ENCODE peak calls at places on chromosomes 13 and 19, in seven cellular contexts. P, X, D, Y, L, U and O are unnamed samples.

GRCh38 chr13:73335226-73335625 is 276.4 kb downstream of the KLF5 start:
- DNase-seq in P (no peak), X (no peak), D (no peak), Y (no peak), L (peak; percentile 95), U (peak; percentile 79), O (no peak)

GRCh38 chr13:30792257-30793000 is 57.1 kb downstream of the ALOX5AP start:
- DNase-seq in P (peak; percentile 81), X (peak; percentile 77), D (peak; percentile 66), Y (peak; percentile 92), L (peak; percentile 91), U (peak; percentile 93), O (no peak)

GRCh38 chr13:87078947-87079795 is 592.0 kb upstream of the SLITRK5 start:
- DNase-seq in P (no peak), X (no peak), D (no peak), Y (no peak), L (no peak), U (no peak), O (no peak)

GRCh38 chr13:76711515-76712182 is 174.6 kb downstream of the KCTD12 start:
- DNase-seq in P (peak; percentile 16), X (no peak), D (no peak), Y (peak; percentile 81), L (peak; percentile 47), U (peak; percentile 92), O (no peak)

GRCh38 chr13:25286308-25286968 is 850 bp downstream of the MTMR6 start:
- DNase-seq in P (peak; percentile 18), X (no peak), D (no peak), Y (no peak), L (peak; percentile 44), U (peak; percentile 42), O (peak; percentile 48)

GRCh38 chr13:74771964-74772363 is 637.8 kb upstream of the KLF12 start:
- DNase-seq in P (no peak), X (no peak), D (no peak), Y (no peak), L (peak; percentile 80), U (peak; percentile 83), O (no peak)

GRCh38 chr19:33678796-33679195 is 57.0 kb downstream of the CHST8 start:
- DNase-seq in P (no peak), X (no peak), D (no peak), Y (no peak), L (no peak), U (no peak), O (peak; percentile 18)

GRCh38 chr19:55209430-55210119 is at the start of gene PTPRH:
- DNase-seq in P (peak; percentile 56), X (no peak), D (peak; percentile 86), Y (no peak), L (no peak), U (no peak), O (no peak)

GRCh38 chr13:97849305-97849704 is 104.2 kb upstream of the IPO5 start:
- DNase-seq in P (no peak), X (no peak), D (no peak), Y (peak; percentile 3), L (peak; percentile 49), U (peak; percentile 18), O (no peak)

GRCh38 chr13:52455677-52456041 is 381 bp downstream of the CKAP2 start:
- DNase-seq in P (peak; percentile 69), X (peak; percentile 65), D (peak; percentile 84), Y (peak; percentile 7), L (peak; percentile 67), U (no peak), O (peak; percentile 49)

GRCh38 chr13:103282571-103283450 is 216.6 kb upstream of the SLC10A2 start:
- DNase-seq in P (no peak), X (no peak), D (no peak), Y (peak; percentile 27), L (peak; percentile 97), U (peak; percentile 93), O (no peak)

GRCh38 chr19:41328157-41328817 is 18.3 kb downstream of the CCDC97 start:
- DNase-seq in P (no peak), X (no peak), D (no peak), Y (no peak), L (no peak), U (no peak), O (no peak)

GRCh38 chr19:37909661-37910199 is 2.7 kb downstream of the SIPA1L3 start:
- DNase-seq in P (no peak), X (no peak), D (no peak), Y (no peak), L (no peak), U (no peak), O (no peak)

GRCh38 chr13:90640976-90641375 is 706.5 kb upstream of the MIR17HG start:
- DNase-seq in P (no peak), X (no peak), D (no peak), Y (no peak), L (peak; percentile 48), U (peak; percentile 60), O (no peak)

GRCh38 chr13:79096099-79096498 is 310.0 kb downstream of the RBM26 start:
- DNase-seq in P (no peak), X (no peak), D (no peak), Y (no peak), L (no peak), U (no peak), O (no peak)

GRCh38 chr13:79085021-79085420 is 321.0 kb downstream of the RBM26 start:
- DNase-seq in P (no peak), X (no peak), D (no peak), Y (no peak), L (no peak), U (no peak), O (no peak)

GRCh38 chr13:79090552-79091159 is 315.4 kb downstream of the RBM26 start:
- DNase-seq in P (no peak), X (no peak), D (no peak), Y (no peak), L (peak; percentile 51), U (no peak), O (no peak)
- H3K27ac ChIP-seq in P (no peak overlapping the region), X (no peak overlapping the region), D (no peak overlapping the region), Y (no peak overlapping the region), L (no peak overlapping the region), U (no peak overlapping the region), O (no peak overlapping the region)

GRCh38 chr13:55652657-55653056 is 1488.1 kb upstream of the PRR20A start:
- DNase-seq in P (no peak), X (no peak), D (no peak), Y (no peak), L (no peak), U (no peak), O (no peak)
- H3K27ac ChIP-seq in P (no peak overlapping the region), X (no peak overlapping the region), D (no peak overlapping the region), Y (no peak overlapping the region), L (no peak overlapping the region), U (no peak overlapping the region), O (no peak overlapping the region)

DNA sequence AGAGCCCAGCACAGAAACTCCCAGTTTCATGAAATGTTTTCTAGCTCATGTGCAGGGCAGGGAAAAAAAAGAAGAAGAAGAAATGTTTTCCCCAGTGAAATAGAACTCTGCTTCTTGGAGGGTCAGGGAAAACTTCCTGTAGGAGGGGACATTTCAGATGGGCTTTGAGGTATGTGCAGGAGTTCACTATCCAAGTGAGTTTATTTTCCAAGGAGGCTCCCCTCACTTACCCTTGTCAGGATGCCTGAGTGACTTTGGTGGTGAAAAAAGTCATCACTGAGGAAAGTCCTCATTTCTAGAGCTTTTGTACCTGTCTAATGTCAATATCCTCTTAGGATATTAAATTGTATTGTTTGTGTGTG is 644 bp upstream of the C3 start:
- DNase-seq in P (no peak), X (no peak), D (no peak), Y (no peak), L (no peak), U (no peak), O (no peak)
- H3K27ac ChIP-seq in P (peak overlapping the region; percentile 84), X (peak overlapping the region; percentile 66), D (peak overlapping the region; percentile 20), Y (no peak overlapping the region), L (peak overlapping the region; percentile 62), U (no peak overlapping the region), O (no peak overlapping the region)

GRCh38 chr19:1466018-1466460 is 13.0 kb downstream of the C19orf25 start:
- DNase-seq in P (no peak), X (no peak), D (no peak), Y (no peak), L (no peak), U (no peak), O (no peak)
- H3K27ac ChIP-seq in P (no peak overlapping the region), X (no peak overlapping the region), D (no peak overlapping the region), Y (no peak overlapping the region), L (no peak overlapping the region), U (no peak overlapping the region), O (no peak overlapping the region)

GRCh38 chr13:107210216-107211010 is 642.5 kb upstream of the ARGLU1 start:
- DNase-seq in P (no peak), X (no peak), D (no peak), Y (no peak), L (no peak), U (peak; percentile 14), O (no peak)

GRCh38 chr13:107216046-107216715 is 648.2 kb upstream of the ARGLU1 start:
- DNase-seq in P (no peak), X (no peak), D (no peak), Y (no peak), L (peak; percentile 6), U (no peak), O (no peak)

GRCh38 chr13:107209811-107210210 is 641.9 kb upstream of the ARGLU1 start:
- DNase-seq in P (no peak), X (no peak), D (no peak), Y (no peak), L (no peak), U (peak; percentile 39), O (no peak)

GRCh38 chr13:107208889-107209288 is 641.0 kb upstream of the ARGLU1 start:
- DNase-seq in P (no peak), X (no peak), D (no peak), Y (no peak), L (no peak), U (no peak), O (no peak)

DNA sequence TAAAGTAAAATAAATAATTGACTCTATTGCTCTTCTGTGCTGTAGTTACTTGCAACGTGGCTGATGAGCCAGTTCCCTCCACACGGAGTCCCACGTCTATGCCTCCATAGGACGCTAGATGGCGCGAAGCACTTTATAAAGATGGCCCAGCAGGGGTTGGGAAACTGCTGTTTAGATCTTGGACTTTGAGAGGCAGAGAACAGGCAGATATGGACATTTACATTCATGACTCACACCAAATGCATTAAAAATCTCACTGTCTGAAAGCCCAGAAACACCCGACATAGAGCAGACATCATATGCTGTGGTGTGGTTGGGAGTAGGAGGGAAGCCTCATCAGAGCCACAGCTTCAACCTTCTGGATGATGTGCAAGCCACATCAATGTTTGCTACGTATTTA is 643.1 kb upstream of the ARGLU1 start:
- DNase-seq in P (peak; percentile 73), X (peak; percentile 58), D (peak; percentile 74), Y (peak; percentile 88), L (peak; percentile 59), U (peak; percentile 81), O (peak; percentile 14)
- H3K27ac ChIP-seq in P (no peak overlapping the region), X (no peak overlapping the region), D (no peak overlapping the region), Y (no peak overlapping the region), L (no peak overlapping the region), U (no peak overlapping the region), O (no peak overlapping the region)

GRCh38 chr19:2016041-2016807 is 710 bp upstream of the BTBD2 start:
- DNase-seq in P (peak; percentile 90), X (peak; percentile 82), D (peak; percentile 75), Y (peak; percentile 63), L (peak; percentile 66), U (peak; percentile 77), O (peak; percentile 67)
- H3K27ac ChIP-seq in P (peak overlapping the region; percentile 43), X (peak overlapping the region; percentile 64), D (peak overlapping the region; percentile 17), Y (no peak overlapping the region), L (no peak overlapping the region), U (no peak overlapping the region), O (peak overlapping the region; percentile 81)

GRCh38 chr13:112821340-112822055 is 131.7 kb downstream of the ATP11A start:
- DNase-seq in P (no peak), X (no peak), D (no peak), Y (no peak), L (no peak), U (no peak), O (no peak)
- H3K27ac ChIP-seq in P (no peak overlapping the region), X (no peak overlapping the region), D (no peak overlapping the region), Y (no peak overlapping the region), L (no peak overlapping the region), U (no peak overlapping the region), O (no peak overlapping the region)